ENCODE peak calls at places on chromosome 22, in four cellular contexts. J is H9, V is IMR-90, A is H1. Y is an unnamed sample.

GRCh38 chr22:17964153-17964552 is 60.2 kb downstream of the MICAL3 start:
- DNase-seq in J (no peak), V (no peak), A (no peak), Y (peak; percentile 80)

GRCh38 chr22:17918840-17919239 is 105.5 kb downstream of the MICAL3 start:
- DNase-seq in J (no peak), V (peak; percentile 64), A (no peak), Y (no peak)

GRCh38 chr22:49967333-49968241 is 7.0 kb downstream of the PIM3 start:
- DNase-seq in J (peak; percentile 33), V (no peak), A (peak; percentile 46), Y (no peak)

GRCh38 chr22:23533328-23533762 is 46.7 kb downstream of the IGLL1 start:
- DNase-seq in J (peak; percentile 88), V (peak; percentile 10), A (peak; percentile 87), Y (peak; percentile 94)

GRCh38 chr22:17339095-17339693 is 30.1 kb upstream of the CECR2 start:
- DNase-seq in J (no peak), V (no peak), A (no peak), Y (peak; percentile 47)

GRCh38 chr22:43910178-43910695 is 13.4 kb upstream of the PNPLA3 start:
- DNase-seq in J (no peak), V (no peak), A (no peak), Y (no peak)

GRCh38 chr22:42692239-42693054 is 28.2 kb downstream of the A4GALT start:
- DNase-seq in J (no peak), V (no peak), A (no peak), Y (peak; percentile 22)

GRCh38 chr22:24431309-24432034 is 4.1 kb downstream of the ADORA2A start:
- DNase-seq in J (no peak), V (no peak), A (no peak), Y (no peak)

GRCh38 chr22:27226666-27227065 is 569.3 kb downstream of the MIAT start:
- DNase-seq in J (no peak), V (peak; percentile 31), A (no peak), Y (no peak)

GRCh38 chr22:17518379-17518778 is 44.9 kb upstream of the SLC25A18 start:
- DNase-seq in J (no peak), V (no peak), A (no peak), Y (no peak)

GRCh38 chr22:43431821-43432554 is 20.2 kb downstream of the MPPED1 start:
- DNase-seq in J (no peak), V (no peak), A (no peak), Y (no peak)

GRCh38 chr22:42906605-42907338 is 49.7 kb upstream of the ARFGAP3 start:
- DNase-seq in J (no peak), V (peak; percentile 16), A (no peak), Y (no peak)

GRCh38 chr22:27433585-27434190 is 367.9 kb downstream of the MN1 start:
- DNase-seq in J (no peak), V (peak; percentile 19), A (no peak), Y (peak; percentile 59)

GRCh38 chr22:44363214-44363979 is 50.6 kb upstream of the SHISAL1 start:
- DNase-seq in J (no peak), V (peak; percentile 98), A (no peak), Y (no peak)

GRCh38 chr22:35411112-35411511 is 11.2 kb downstream of the MCM5 start:
- DNase-seq in J (no peak), V (no peak), A (no peak), Y (peak; percentile 18)

GRCh38 chr22:44569516-44569915 is 71.5 kb upstream of the RTL6 start:
- DNase-seq in J (no peak), V (no peak), A (no peak), Y (no peak)

GRCh38 chr22:43159484-43160178 is 8.3 kb downstream of the TSPO start:
- DNase-seq in J (peak; percentile 73), V (no peak), A (peak; percentile 77), Y (peak; percentile 31)

GRCh38 chr22:42179616-42180015 is 49.0 kb upstream of the CYP2D6 start:
- DNase-seq in J (no peak), V (peak; percentile 88), A (no peak), Y (no peak)

GRCh38 chr22:27331526-27332281 is 469.9 kb downstream of the MN1 start:
- DNase-seq in J (peak; percentile 63), V (peak; percentile 27), A (peak; percentile 73), Y (peak; percentile 44)

GRCh38 chr22:49767355-49768062 is 60.2 kb downstream of the BRD1 start:
- DNase-seq in J (peak; percentile 72), V (peak; percentile 57), A (peak; percentile 74), Y (peak; percentile 81)

GRCh38 chr22:49324527-49325491 is 502.9 kb downstream of the BRD1 start:
- DNase-seq in J (no peak), V (no peak), A (peak; percentile 38), Y (no peak)

DNA sequence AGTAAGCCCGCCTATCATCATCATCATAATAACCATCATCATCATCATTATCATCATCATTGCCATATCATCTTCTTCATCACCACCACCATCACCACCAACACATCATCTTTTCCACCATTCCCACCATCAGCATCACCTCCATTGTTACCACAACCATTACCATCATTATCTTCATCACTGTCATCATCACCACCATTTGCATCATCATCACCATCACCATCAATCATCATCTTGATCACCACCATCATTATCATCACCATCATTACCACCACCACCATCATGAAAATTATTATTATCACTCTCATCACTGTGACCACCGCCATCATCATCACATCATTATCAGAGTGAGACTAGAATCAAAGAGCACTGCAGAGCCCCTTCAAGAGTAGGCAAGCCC is 199.4 kb upstream of the SEZ6L start:
- DNase-seq in J (no peak), V (no peak), A (no peak), Y (no peak)
- H4K5ac ChIP-seq in J (no peak overlapping the region), V (no peak overlapping the region), A (no peak overlapping the region), Y (no peak overlapping the region)

GRCh38 chr22:39242809-39243442 is 1.9 kb downstream of the PDGFB start:
- DNase-seq in J (peak; percentile 67), V (no peak), A (peak; percentile 86), Y (peak; percentile 68)

GRCh38 chr22:39239561-39240423 is 5.0 kb downstream of the PDGFB start:
- DNase-seq in J (no peak), V (no peak), A (no peak), Y (no peak)

GRCh38 chr22:39242389-39242808 is 2.4 kb downstream of the PDGFB start:
- DNase-seq in J (no peak), V (no peak), A (peak; percentile 84), Y (no peak)

GRCh38 chr22:39241632-39242388 is 3.0 kb downstream of the PDGFB start:
- DNase-seq in J (no peak), V (no peak), A (no peak), Y (no peak)

GRCh38 chr22:39240841-39241631 is 3.7 kb downstream of the PDGFB start:
- DNase-seq in J (no peak), V (no peak), A (peak; percentile 59), Y (peak; percentile 66)
- H4K5ac ChIP-seq in J (no peak overlapping the region), V (no peak overlapping the region), A (no peak overlapping the region), Y (no peak overlapping the region)

GRCh38 chr22:20026996-20027601 is 6.2 kb downstream of the TANGO2 start:
- DNase-seq in J (peak; percentile 15), V (no peak), A (no peak), Y (no peak)

GRCh38 chr22:20028855-20029549 is 8.1 kb downstream of the TANGO2 start:
- DNase-seq in J (no peak), V (no peak), A (no peak), Y (no peak)

GRCh38 chr22:20026204-20026908 is 5.4 kb downstream of the TANGO2 start:
- DNase-seq in J (peak; percentile 13), V (no peak), A (no peak), Y (no peak)

GRCh38 chr22:20029550-20030225 is 8.8 kb downstream of the TANGO2 start:
- DNase-seq in J (no peak), V (no peak), A (no peak), Y (no peak)

DNA sequence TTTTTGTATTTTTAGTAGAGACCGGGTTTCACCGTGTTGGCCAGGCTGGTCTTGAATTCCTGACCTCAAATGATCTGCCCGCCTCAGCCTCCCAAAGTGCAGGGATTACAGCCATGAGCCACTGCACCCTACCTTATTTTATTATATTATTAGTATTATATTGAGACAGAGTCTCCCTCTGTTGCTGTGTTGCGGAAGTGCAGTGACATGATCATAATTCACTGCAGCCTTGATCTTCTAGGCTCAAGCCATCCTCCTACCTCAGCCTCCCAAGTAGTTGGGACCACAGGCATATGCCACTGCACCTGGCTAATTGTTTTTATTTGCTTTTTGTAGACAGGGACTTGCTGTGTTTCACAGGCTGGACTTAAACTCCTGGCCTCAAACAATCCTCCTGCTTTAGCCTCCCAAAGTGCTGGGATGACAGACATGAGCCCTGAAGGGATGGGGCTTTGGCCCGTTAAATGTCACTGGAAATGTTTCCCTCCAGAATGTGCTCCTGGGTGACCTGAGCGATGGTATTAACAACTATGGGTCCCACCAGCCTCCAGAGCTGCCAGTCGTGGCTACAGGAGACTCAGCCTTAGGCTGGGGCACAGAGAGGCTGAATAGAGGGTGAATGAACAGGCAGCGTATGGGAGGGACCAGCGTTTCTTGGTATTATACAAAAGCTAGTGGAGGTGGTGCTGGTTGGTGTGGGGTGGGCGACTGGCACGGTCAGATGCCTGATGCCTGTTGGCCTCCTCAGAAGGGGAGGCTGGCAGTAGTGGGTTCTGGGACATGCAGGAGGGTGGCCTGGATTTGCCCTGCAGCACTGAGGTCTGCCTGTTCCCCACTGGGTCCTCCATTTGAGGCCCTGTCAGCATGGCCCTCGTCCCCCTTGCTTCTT is 7.3 kb downstream of the TANGO2 start:
- DNase-seq in J (peak; percentile 15), V (no peak), A (no peak), Y (no peak)
- H4K5ac ChIP-seq in J (no peak overlapping the region), V (no peak overlapping the region), A (no peak overlapping the region), Y (no peak overlapping the region)

DNA sequence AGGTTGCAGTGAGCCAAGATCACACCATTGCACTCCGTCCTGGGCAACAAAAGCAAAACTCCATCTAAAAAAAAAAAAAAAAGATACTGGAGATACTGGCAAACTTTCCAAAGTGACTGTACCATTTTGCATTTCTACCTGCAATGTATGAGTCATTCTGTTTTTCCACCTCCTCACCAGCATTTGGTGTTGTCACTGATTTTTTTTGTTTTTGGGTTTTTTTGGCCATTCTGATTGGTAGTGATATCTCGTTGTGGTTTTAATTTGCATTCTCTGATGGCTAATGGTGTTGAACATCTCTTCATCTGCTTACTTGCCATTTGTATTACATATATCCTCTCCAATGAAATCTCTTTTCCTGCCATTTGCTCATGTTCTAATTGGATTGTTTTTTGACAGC is 12.0 kb upstream of the RBX1 start:
- DNase-seq in J (no peak), V (no peak), A (no peak), Y (no peak)
- H4K5ac ChIP-seq in J (no peak overlapping the region), V (no peak overlapping the region), A (no peak overlapping the region), Y (no peak overlapping the region)

GRCh38 chr22:20488946-20489345 is 6.6 kb downstream of the KLHL22 start:
- DNase-seq in J (peak; percentile 49), V (no peak), A (peak; percentile 49), Y (no peak)

GRCh38 chr22:20487715-20488114 is 7.9 kb downstream of the KLHL22 start:
- DNase-seq in J (no peak), V (no peak), A (no peak), Y (no peak)

GRCh38 chr22:20491346-20491745 is 4.2 kb downstream of the KLHL22 start:
- DNase-seq in J (no peak), V (no peak), A (no peak), Y (no peak)

GRCh38 chr22:20490941-20491307 is 4.7 kb downstream of the KLHL22 start:
- DNase-seq in J (no peak), V (no peak), A (no peak), Y (no peak)

GRCh38 chr22:20490183-20490940 is 5.2 kb downstream of the KLHL22 start:
- DNase-seq in J (no peak), V (no peak), A (no peak), Y (no peak)
- H4K5ac ChIP-seq in J (no peak overlapping the region), V (no peak overlapping the region), A (no peak overlapping the region), Y (no peak overlapping the region)

Y was measured in mesendoderm.